ENCODE peak calls at places on chromosomes 12 and 14, in five cellular contexts. L, F, E, C and U are unnamed samples.

GRCh38 chr14:74706101-74706500 is 6.8 kb downstream of the AREL1 start:
- DNase-seq in L (no peak), E (no peak), F (no peak), C (no peak), U (no peak)

GRCh38 chr12:82912406-82912805 is 225.7 kb downstream of the TMTC2 start:
- DNase-seq in E (no peak), L (no peak), F (no peak), C (no peak), U (no peak)

GRCh38 chr14:60233251-60233650 is 15.8 kb upstream of the PPM1A start:
- DNase-seq in C (no peak), L (no peak), E (no peak), F (no peak), U (no peak)

GRCh38 chr12:100077367-100077766 is 65.3 kb downstream of the BLTP3B start:
- DNase-seq in E (no peak), C (no peak), L (no peak), F (no peak), U (no peak)

GRCh38 chr12:64621257-64621942 is 11.1 kb downstream of the RASSF3 start:
- DNase-seq in L (peak), F (no peak), E (no peak), C (no peak), U (no peak)

GRCh38 chr12:95623554-95624170 is 72.4 kb upstream of the USP44 start:
- DNase-seq in F (no peak), E (no peak), L (peak), C (peak), U (no peak)

GRCh38 chr12:132966676-132967415 is 10.7 kb upstream of the ZNF605 start:
- DNase-seq in C (no peak), E (no peak), F (no peak), L (no peak), U (no peak)

GRCh38 chr12:110199360-110200123 is 75.4 kb downstream of the IFT81 start:
- DNase-seq in C (no peak), F (no peak), L (no peak), E (no peak), U (no peak)

GRCh38 chr14:106185837-106186233 is 659.5 kb downstream of the TMEM121 start:
- DNase-seq in F (peak), E (no peak), C (no peak), L (peak), U (no peak)

GRCh38 chr12:48889679-48890078 is 24.0 kb upstream of the RND1 start:
- DNase-seq in F (no peak), E (no peak), C (no peak), L (no peak), U (no peak)

GRCh38 chr12:108565976-108566375 is 3.6 kb downstream of the ISCU start:
- DNase-seq in L (no peak), E (peak), F (peak), C (no peak), U (no peak)

GRCh38 chr14:21070610-21071224 is 613 bp downstream of the ARHGEF40 start:
- DNase-seq in F (no peak), E (peak), L (peak), C (peak), U (no peak)

GRCh38 chr12:108302471-108303311 is 36.4 kb downstream of the CMKLR1 start:
- DNase-seq in F (no peak), E (no peak), L (no peak), C (no peak), U (no peak)

GRCh38 chr12:6664902-6665301 is 2.0 kb upstream of the ING4 start:
- DNase-seq in E (no peak), C (no peak), F (no peak), L (no peak), U (no peak)

GRCh38 chr12:7856516-7856915 is 16.2 kb downstream of the SLC2A14 start:
- DNase-seq in C (no peak), E (no peak), L (no peak), F (no peak), U (no peak)

GRCh38 chr14:99127651-99128167 is 144.3 kb downstream of the BCL11B start:
- DNase-seq in C (peak), F (no peak), E (no peak), L (no peak), U (no peak)

GRCh38 chr12:45200497-45201043 is 15.3 kb upstream of the ANO6 start:
- DNase-seq in F (no peak), C (no peak), L (no peak), E (no peak), U (no peak)

GRCh38 chr14:99352688-99353280 is 80.8 kb upstream of the BCL11B start:
- DNase-seq in E (no peak), L (no peak), F (no peak), C (no peak), U (no peak)